ENCODE peak calls at places on chromosome 9, in seven cellular contexts. One of them, this sample, is unnamed.

GRCh38 chr9:134676886-134677285 is 35.3 kb downstream of the COL5A1 start:
- DNase-seq in A673: no peak
- DNase-seq in ascending aorta: no peak
- DNase-seq in chondrocyte: peak
- DNase-seq in neural crest cell: no peak
- DNase-seq in PC-3: no peak
- DNase-seq in stomach: no peak
- DNase-seq in this sample: no peak

GRCh38 chr9:121865884-121866283 is 214.4 kb downstream of the DAB2IP start:
- DNase-seq in A673: no peak
- DNase-seq in ascending aorta: no peak
- DNase-seq in chondrocyte: no peak
- DNase-seq in neural crest cell: no peak
- DNase-seq in PC-3: no peak
- DNase-seq in stomach: no peak
- DNase-seq in this sample: no peak

GRCh38 chr9:129102791-129103594 is 7.6 kb downstream of the CRAT start:
- DNase-seq in A673: peak
- DNase-seq in ascending aorta: no peak
- DNase-seq in chondrocyte: no peak
- DNase-seq in neural crest cell: peak
- DNase-seq in PC-3: no peak
- DNase-seq in stomach: peak
- DNase-seq in this sample: no peak

GRCh38 chr9:108445431-108446018 is 410.3 kb downstream of the ACTL7B start:
- DNase-seq in A673: no peak
- DNase-seq in ascending aorta: no peak
- DNase-seq in chondrocyte: no peak
- DNase-seq in neural crest cell: peak
- DNase-seq in PC-3: no peak
- DNase-seq in stomach: no peak
- DNase-seq in this sample: no peak

GRCh38 chr9:121294866-121295661 is 27.1 kb downstream of the GSN start:
- DNase-seq in A673: no peak
- DNase-seq in ascending aorta: peak
- DNase-seq in chondrocyte: no peak
- DNase-seq in neural crest cell: no peak
- DNase-seq in PC-3: no peak
- DNase-seq in stomach: peak
- DNase-seq in this sample: no peak

GRCh38 chr9:22452415-22453010 is 5.9 kb downstream of the DMRTA1 start:
- DNase-seq in A673: peak
- DNase-seq in ascending aorta: no peak
- DNase-seq in chondrocyte: no peak
- DNase-seq in neural crest cell: peak
- DNase-seq in PC-3: peak
- DNase-seq in stomach: peak
- DNase-seq in this sample: no peak

GRCh38 chr9:136759436-136760325 is 1.6 kb upstream of the LCN8 start:
- DNase-seq in A673: no peak
- DNase-seq in ascending aorta: no peak
- DNase-seq in chondrocyte: peak
- DNase-seq in neural crest cell: no peak
- DNase-seq in PC-3: no peak
- DNase-seq in stomach: no peak
- DNase-seq in this sample: no peak

GRCh38 chr9:79023134-79023577 is 548.6 kb upstream of the TLE4 start:
- DNase-seq in A673: no peak
- DNase-seq in ascending aorta: no peak
- DNase-seq in chondrocyte: no peak
- DNase-seq in neural crest cell: no peak
- DNase-seq in PC-3: peak
- DNase-seq in stomach: no peak
- DNase-seq in this sample: no peak

GRCh38 chr9:30746589-30746988 is 1637.9 kb upstream of the ACO1 start:
- DNase-seq in A673: no peak
- DNase-seq in ascending aorta: no peak
- DNase-seq in chondrocyte: no peak
- DNase-seq in neural crest cell: no peak
- DNase-seq in PC-3: no peak
- DNase-seq in stomach: no peak
- DNase-seq in this sample: no peak

GRCh38 chr9:28234899-28235277 is 661.6 kb upstream of the C9orf72 start:
- DNase-seq in A673: no peak
- DNase-seq in ascending aorta: no peak
- DNase-seq in chondrocyte: no peak
- DNase-seq in neural crest cell: no peak
- DNase-seq in PC-3: peak
- DNase-seq in stomach: no peak
- DNase-seq in this sample: no peak

GRCh38 chr9:130681769-130682489 is 11.7 kb upstream of the EXOSC2 start:
- DNase-seq in A673: no peak
- DNase-seq in ascending aorta: no peak
- DNase-seq in chondrocyte: no peak
- DNase-seq in neural crest cell: no peak
- DNase-seq in PC-3: no peak
- DNase-seq in stomach: no peak
- DNase-seq in this sample: no peak

GRCh38 chr9:3751125-3751758 is 225.4 kb upstream of the RFX3 start:
- DNase-seq in A673: no peak
- DNase-seq in ascending aorta: no peak
- DNase-seq in chondrocyte: no peak
- DNase-seq in neural crest cell: no peak
- DNase-seq in PC-3: peak
- DNase-seq in stomach: no peak
- DNase-seq in this sample: no peak

GRCh38 chr9:125655691-125656410 is 51.2 kb downstream of the MAPKAP1 start:
- DNase-seq in A673: no peak
- DNase-seq in ascending aorta: no peak
- DNase-seq in chondrocyte: no peak
- DNase-seq in neural crest cell: no peak
- DNase-seq in PC-3: no peak
- DNase-seq in stomach: no peak
- DNase-seq in this sample: no peak

GRCh38 chr9:89647366-89648128 is 42.7 kb downstream of the GADD45G start:
- DNase-seq in A673: no peak
- DNase-seq in ascending aorta: no peak
- DNase-seq in chondrocyte: peak
- DNase-seq in neural crest cell: no peak
- DNase-seq in PC-3: no peak
- DNase-seq in stomach: no peak
- DNase-seq in this sample: no peak

GRCh38 chr9:88537743-88538055 is 2.7 kb downstream of the NXNL2 start:
- DNase-seq in A673: peak
- DNase-seq in ascending aorta: peak
- DNase-seq in chondrocyte: no peak
- DNase-seq in neural crest cell: peak
- DNase-seq in PC-3: peak
- DNase-seq in stomach: peak
- DNase-seq in this sample: no peak

GRCh38 chr9:16150501-16150900 is 597.7 kb downstream of the CCDC171 start:
- DNase-seq in A673: no peak
- DNase-seq in ascending aorta: no peak
- DNase-seq in chondrocyte: no peak
- DNase-seq in neural crest cell: no peak
- DNase-seq in PC-3: no peak
- DNase-seq in stomach: no peak
- DNase-seq in this sample: no peak

GRCh38 chr9:114321759-114322158 is 1.1 kb upstream of the ORM1 start:
- DNase-seq in A673: no peak
- DNase-seq in ascending aorta: no peak
- DNase-seq in chondrocyte: peak
- DNase-seq in neural crest cell: no peak
- DNase-seq in PC-3: no peak
- DNase-seq in stomach: no peak
- DNase-seq in this sample: no peak

GRCh38 chr9:33852216-33852826 is 35.4 kb downstream of the UBE2R2 start:
- DNase-seq in A673: peak
- DNase-seq in ascending aorta: peak
- DNase-seq in chondrocyte: no peak
- DNase-seq in neural crest cell: peak
- DNase-seq in PC-3: peak
- DNase-seq in stomach: peak
- DNase-seq in this sample: peak

GRCh38 chr9:124000161-124000783 is 11.3 kb upstream of the LHX2 start:
- DNase-seq in A673: no peak
- DNase-seq in ascending aorta: no peak
- DNase-seq in chondrocyte: peak
- DNase-seq in neural crest cell: no peak
- DNase-seq in PC-3: no peak
- DNase-seq in stomach: no peak
- DNase-seq in this sample: no peak

GRCh38 chr9:911003-911402 is 65.5 kb upstream of the DMRT3 start:
- DNase-seq in A673: no peak
- DNase-seq in ascending aorta: no peak
- DNase-seq in chondrocyte: no peak
- DNase-seq in neural crest cell: no peak
- DNase-seq in PC-3: no peak
- DNase-seq in stomach: no peak
- DNase-seq in this sample: no peak

GRCh38 chr9:89738137-89738932 is 133.5 kb downstream of the GADD45G start:
- DNase-seq in A673: no peak
- DNase-seq in ascending aorta: no peak
- DNase-seq in chondrocyte: no peak
- DNase-seq in neural crest cell: no peak
- DNase-seq in PC-3: no peak
- DNase-seq in stomach: no peak
- DNase-seq in this sample: no peak

GRCh38 chr9:33676746-33677505 is 118.4 kb upstream of the PRSS3 start:
- DNase-seq in A673: peak
- DNase-seq in ascending aorta: no peak
- DNase-seq in chondrocyte: peak
- DNase-seq in neural crest cell: peak
- DNase-seq in PC-3: peak
- DNase-seq in stomach: peak
- DNase-seq in this sample: peak

GRCh38 chr9:123743737-123744136 is 186.2 kb downstream of the DENND1A start:
- DNase-seq in A673: no peak
- DNase-seq in ascending aorta: no peak
- DNase-seq in chondrocyte: no peak
- DNase-seq in neural crest cell: no peak
- DNase-seq in PC-3: no peak
- DNase-seq in stomach: no peak
- DNase-seq in this sample: no peak

GRCh38 chr9:137113385-137114159 is 961 bp downstream of the DPP7 start:
- DNase-seq in A673: no peak
- DNase-seq in ascending aorta: no peak
- DNase-seq in chondrocyte: no peak
- DNase-seq in neural crest cell: no peak
- DNase-seq in PC-3: no peak
- DNase-seq in stomach: no peak
- DNase-seq in this sample: no peak

GRCh38 chr9:17962747-17963146 is 383.9 kb downstream of the SH3GL2 start:
- DNase-seq in A673: no peak
- DNase-seq in ascending aorta: peak
- DNase-seq in chondrocyte: no peak
- DNase-seq in neural crest cell: no peak
- DNase-seq in PC-3: no peak
- DNase-seq in stomach: no peak
- DNase-seq in this sample: no peak

GRCh38 chr9:71223953-71224538 is 102.6 kb upstream of the TRPM3 start:
- DNase-seq in A673: no peak
- DNase-seq in ascending aorta: no peak
- DNase-seq in chondrocyte: no peak
- DNase-seq in neural crest cell: no peak
- DNase-seq in PC-3: no peak
- DNase-seq in stomach: no peak
- DNase-seq in this sample: no peak
- TF ChIP-seq CTCF in A673: no peak
- TF ChIP-seq CTCF in ascending aorta: no peak
- TF ChIP-seq CTCF in chondrocyte: no peak
- TF ChIP-seq CTCF in neural crest cell: no peak
- TF ChIP-seq CTCF in PC-3: no peak
- TF ChIP-seq CTCF in stomach: no peak
- TF ChIP-seq CTCF in this sample: no peak

DNA sequence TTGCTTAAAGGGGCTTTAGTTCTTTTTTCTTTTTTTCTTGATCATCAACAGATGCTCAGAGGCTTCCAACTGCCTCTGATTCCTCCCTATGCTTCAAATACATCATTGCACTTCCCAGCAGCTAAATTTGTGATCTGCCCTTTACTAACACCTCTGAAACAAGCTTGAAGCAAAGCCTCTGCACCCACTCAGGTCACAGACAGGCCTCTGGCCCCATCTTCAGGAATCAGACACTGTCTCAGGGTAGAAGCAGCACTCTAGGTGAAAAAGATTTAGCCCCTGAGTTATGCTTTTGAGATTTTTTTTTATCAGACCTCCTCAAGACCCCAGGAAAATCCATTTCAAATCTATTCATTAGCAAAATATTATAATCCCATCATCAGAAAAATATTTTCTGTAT is 91.5 kb downstream of the MAMDC2 start:
- DNase-seq in A673: no peak
- DNase-seq in ascending aorta: no peak
- DNase-seq in chondrocyte: no peak
- DNase-seq in neural crest cell: no peak
- DNase-seq in PC-3: no peak
- DNase-seq in stomach: no peak
- DNase-seq in this sample: no peak
- TF ChIP-seq CTCF in A673: no peak
- TF ChIP-seq CTCF in ascending aorta: no peak
- TF ChIP-seq CTCF in chondrocyte: peak
- TF ChIP-seq CTCF in neural crest cell: no peak
- TF ChIP-seq CTCF in PC-3: no peak
- TF ChIP-seq CTCF in stomach: no peak
- TF ChIP-seq CTCF in this sample: no peak

GRCh38 chr9:19552693-19553092 is 143.9 kb downstream of the ACER2 start:
- DNase-seq in A673: no peak
- DNase-seq in ascending aorta: no peak
- DNase-seq in chondrocyte: no peak
- DNase-seq in neural crest cell: no peak
- DNase-seq in PC-3: no peak
- DNase-seq in stomach: no peak
- DNase-seq in this sample: no peak

GRCh38 chr9:19552282-19552681 is 143.5 kb downstream of the ACER2 start:
- DNase-seq in A673: no peak
- DNase-seq in ascending aorta: no peak
- DNase-seq in chondrocyte: no peak
- DNase-seq in neural crest cell: no peak
- DNase-seq in PC-3: no peak
- DNase-seq in stomach: no peak
- DNase-seq in this sample: no peak

GRCh38 chr9:19553441-19553840 is 144.6 kb downstream of the ACER2 start:
- DNase-seq in A673: no peak
- DNase-seq in ascending aorta: no peak
- DNase-seq in chondrocyte: no peak
- DNase-seq in neural crest cell: no peak
- DNase-seq in PC-3: no peak
- DNase-seq in stomach: no peak
- DNase-seq in this sample: no peak

GRCh38 chr9:19550009-19550408 is 141.2 kb downstream of the ACER2 start:
- DNase-seq in A673: no peak
- DNase-seq in ascending aorta: no peak
- DNase-seq in chondrocyte: no peak
- DNase-seq in neural crest cell: no peak
- DNase-seq in PC-3: no peak
- DNase-seq in stomach: no peak
- DNase-seq in this sample: no peak

GRCh38 chr9:19551124-19551929 is 142.5 kb downstream of the ACER2 start:
- DNase-seq in A673: no peak
- DNase-seq in ascending aorta: no peak
- DNase-seq in chondrocyte: no peak
- DNase-seq in neural crest cell: no peak
- DNase-seq in PC-3: no peak
- DNase-seq in stomach: no peak
- DNase-seq in this sample: no peak
- TF ChIP-seq CTCF in A673: no peak
- TF ChIP-seq CTCF in ascending aorta: no peak
- TF ChIP-seq CTCF in chondrocyte: no peak
- TF ChIP-seq CTCF in neural crest cell: no peak
- TF ChIP-seq CTCF in PC-3: no peak
- TF ChIP-seq CTCF in stomach: no peak
- TF ChIP-seq CTCF in this sample: no peak

GRCh38 chr9:14546693-14547092 is 146.5 kb downstream of the ZDHHC21 start:
- DNase-seq in A673: no peak
- DNase-seq in ascending aorta: no peak
- DNase-seq in chondrocyte: no peak
- DNase-seq in neural crest cell: no peak
- DNase-seq in PC-3: no peak
- DNase-seq in stomach: no peak
- DNase-seq in this sample: no peak
- TF ChIP-seq CTCF in A673: no peak
- TF ChIP-seq CTCF in ascending aorta: no peak
- TF ChIP-seq CTCF in chondrocyte: no peak
- TF ChIP-seq CTCF in neural crest cell: no peak
- TF ChIP-seq CTCF in PC-3: no peak
- TF ChIP-seq CTCF in stomach: no peak
- TF ChIP-seq CTCF in this sample: no peak